ENCODE peak calls at places on chromosomes 12 and 14, in six cellular contexts. One of them, this sample, is unnamed.

GRCh38 chr12:121167232-121167820 is 34.6 kb downstream of the P2RX7 start:
- DNase-seq in T-helper 9 cell: no peak
- DNase-seq in foreskin fibroblast: no peak
- DNase-seq in adipocyte: peak; percentile 59
- DNase-seq in CD8-positive, alpha-beta T cell: no peak
- DNase-seq in NCI-H1105 treated with DMSO at 0.1 percent for 48 hours: no peak
- DNase-seq in this sample: no peak

GRCh38 chr12:31238764-31239387 is 87.1 kb downstream of the SINHCAF start:
- DNase-seq in T-helper 9 cell: peak; percentile 16
- DNase-seq in foreskin fibroblast: peak; percentile 38
- DNase-seq in adipocyte: peak; percentile 83
- DNase-seq in CD8-positive, alpha-beta T cell: peak; percentile 67
- DNase-seq in NCI-H1105 treated with DMSO at 0.1 percent for 48 hours: peak; percentile 62
- DNase-seq in this sample: no peak

GRCh38 chr14:105076296-105076804 is 11.1 kb upstream of the GPR132 start:
- DNase-seq in T-helper 9 cell: no peak
- DNase-seq in foreskin fibroblast: no peak
- DNase-seq in adipocyte: no peak
- DNase-seq in CD8-positive, alpha-beta T cell: no peak
- DNase-seq in NCI-H1105 treated with DMSO at 0.1 percent for 48 hours: no peak
- DNase-seq in this sample: no peak

GRCh38 chr14:90573385-90574105 is 176.7 kb downstream of the CALM1 start:
- DNase-seq in T-helper 9 cell: no peak
- DNase-seq in foreskin fibroblast: no peak
- DNase-seq in adipocyte: no peak
- DNase-seq in CD8-positive, alpha-beta T cell: no peak
- DNase-seq in NCI-H1105 treated with DMSO at 0.1 percent for 48 hours: peak; percentile 24
- DNase-seq in this sample: no peak

GRCh38 chr12:107372229-107372658 is 278.9 kb upstream of the CRY1 start:
- DNase-seq in T-helper 9 cell: peak; percentile 22
- DNase-seq in foreskin fibroblast: peak; percentile 7
- DNase-seq in adipocyte: peak; percentile 63
- DNase-seq in CD8-positive, alpha-beta T cell: peak; percentile 63
- DNase-seq in NCI-H1105 treated with DMSO at 0.1 percent for 48 hours: no peak
- DNase-seq in this sample: no peak

GRCh38 chr12:28699029-28699428 is 450.0 kb upstream of the FAR2 start:
- DNase-seq in T-helper 9 cell: no peak
- DNase-seq in foreskin fibroblast: no peak
- DNase-seq in adipocyte: no peak
- DNase-seq in CD8-positive, alpha-beta T cell: no peak
- DNase-seq in NCI-H1105 treated with DMSO at 0.1 percent for 48 hours: no peak
- DNase-seq in this sample: no peak

GRCh38 chr12:114913871-114914801 is 230.2 kb upstream of the TBX3 start:
- DNase-seq in T-helper 9 cell: no peak
- DNase-seq in foreskin fibroblast: peak; percentile 63
- DNase-seq in adipocyte: no peak
- DNase-seq in CD8-positive, alpha-beta T cell: no peak
- DNase-seq in NCI-H1105 treated with DMSO at 0.1 percent for 48 hours: peak; percentile 22
- DNase-seq in this sample: no peak

GRCh38 chr12:119206348-119207075 is 27.8 kb downstream of the HSPB8 start:
- DNase-seq in T-helper 9 cell: no peak
- DNase-seq in foreskin fibroblast: no peak
- DNase-seq in adipocyte: no peak
- DNase-seq in CD8-positive, alpha-beta T cell: no peak
- DNase-seq in NCI-H1105 treated with DMSO at 0.1 percent for 48 hours: no peak
- DNase-seq in this sample: no peak

GRCh38 chr14:92688434-92689375 is 59.7 kb downstream of the LGMN start:
- DNase-seq in T-helper 9 cell: no peak
- DNase-seq in foreskin fibroblast: no peak
- DNase-seq in adipocyte: no peak
- DNase-seq in CD8-positive, alpha-beta T cell: no peak
- DNase-seq in NCI-H1105 treated with DMSO at 0.1 percent for 48 hours: no peak
- DNase-seq in this sample: no peak

GRCh38 chr14:104306450-104307040 is 168.2 kb downstream of the KIF26A start:
- DNase-seq in T-helper 9 cell: no peak
- DNase-seq in foreskin fibroblast: no peak
- DNase-seq in adipocyte: no peak
- DNase-seq in CD8-positive, alpha-beta T cell: no peak
- DNase-seq in NCI-H1105 treated with DMSO at 0.1 percent for 48 hours: no peak
- DNase-seq in this sample: no peak

GRCh38 chr14:73773441-73774243 is 59.5 kb upstream of the PNMA1 start:
- DNase-seq in T-helper 9 cell: no peak
- DNase-seq in foreskin fibroblast: no peak
- DNase-seq in adipocyte: no peak
- DNase-seq in CD8-positive, alpha-beta T cell: no peak
- DNase-seq in NCI-H1105 treated with DMSO at 0.1 percent for 48 hours: no peak
- DNase-seq in this sample: no peak

GRCh38 chr12:123141615-123142517 is 9.0 kb downstream of the PITPNM2 start:
- DNase-seq in T-helper 9 cell: no peak
- DNase-seq in foreskin fibroblast: peak; percentile 73
- DNase-seq in adipocyte: peak; percentile 81
- DNase-seq in CD8-positive, alpha-beta T cell: no peak
- DNase-seq in NCI-H1105 treated with DMSO at 0.1 percent for 48 hours: no peak
- DNase-seq in this sample: peak; percentile 83

GRCh38 chr14:104284107-104284592 is 145.8 kb downstream of the KIF26A start:
- DNase-seq in T-helper 9 cell: no peak
- DNase-seq in foreskin fibroblast: no peak
- DNase-seq in adipocyte: no peak
- DNase-seq in CD8-positive, alpha-beta T cell: no peak
- DNase-seq in NCI-H1105 treated with DMSO at 0.1 percent for 48 hours: no peak
- DNase-seq in this sample: no peak

GRCh38 chr14:104794641-104795467 is 694 bp downstream of the AKT1 start:
- DNase-seq in T-helper 9 cell: no peak
- DNase-seq in foreskin fibroblast: no peak
- DNase-seq in adipocyte: peak; percentile 64
- DNase-seq in CD8-positive, alpha-beta T cell: no peak
- DNase-seq in NCI-H1105 treated with DMSO at 0.1 percent for 48 hours: no peak
- DNase-seq in this sample: no peak

GRCh38 chr12:42235426-42235825 is 2.6 kb downstream of the YAF2 start:
- DNase-seq in T-helper 9 cell: no peak
- DNase-seq in foreskin fibroblast: no peak
- DNase-seq in adipocyte: peak; percentile 48
- DNase-seq in CD8-positive, alpha-beta T cell: no peak
- DNase-seq in NCI-H1105 treated with DMSO at 0.1 percent for 48 hours: no peak
- DNase-seq in this sample: no peak

GRCh38 chr14:92524603-92525185 is 11.1 kb downstream of the RIN3 start:
- DNase-seq in T-helper 9 cell: no peak
- DNase-seq in foreskin fibroblast: no peak
- DNase-seq in adipocyte: no peak
- DNase-seq in CD8-positive, alpha-beta T cell: no peak
- DNase-seq in NCI-H1105 treated with DMSO at 0.1 percent for 48 hours: no peak
- DNase-seq in this sample: no peak

GRCh38 chr12:29591140-29592020 is 93.9 kb upstream of the OVCH1 start:
- DNase-seq in T-helper 9 cell: no peak
- DNase-seq in foreskin fibroblast: peak; percentile 39
- DNase-seq in adipocyte: peak; percentile 73
- DNase-seq in CD8-positive, alpha-beta T cell: no peak
- DNase-seq in NCI-H1105 treated with DMSO at 0.1 percent for 48 hours: no peak
- DNase-seq in this sample: peak; percentile 1

GRCh38 chr14:74913986-74914573 is 9.0 kb downstream of the RPS6KL1 start:
- DNase-seq in T-helper 9 cell: no peak
- DNase-seq in foreskin fibroblast: peak; percentile 69
- DNase-seq in adipocyte: peak; percentile 94
- DNase-seq in CD8-positive, alpha-beta T cell: no peak
- DNase-seq in NCI-H1105 treated with DMSO at 0.1 percent for 48 hours: no peak
- DNase-seq in this sample: no peak

GRCh38 chr12:71469235-71469873 is 29.8 kb downstream of the LGR5 start:
- DNase-seq in T-helper 9 cell: no peak
- DNase-seq in foreskin fibroblast: peak; percentile 42
- DNase-seq in adipocyte: peak; percentile 41
- DNase-seq in CD8-positive, alpha-beta T cell: no peak
- DNase-seq in NCI-H1105 treated with DMSO at 0.1 percent for 48 hours: no peak
- DNase-seq in this sample: no peak

GRCh38 chr14:38662781-38663180 is 406.9 kb upstream of the CLEC14A start:
- DNase-seq in T-helper 9 cell: no peak
- DNase-seq in foreskin fibroblast: no peak
- DNase-seq in adipocyte: no peak
- DNase-seq in CD8-positive, alpha-beta T cell: no peak
- DNase-seq in NCI-H1105 treated with DMSO at 0.1 percent for 48 hours: peak; percentile 86
- DNase-seq in this sample: no peak

GRCh38 chr12:84077692-84078091 is 834.9 kb downstream of the SLC6A15 start:
- DNase-seq in T-helper 9 cell: no peak
- DNase-seq in foreskin fibroblast: no peak
- DNase-seq in adipocyte: no peak
- DNase-seq in CD8-positive, alpha-beta T cell: no peak
- DNase-seq in NCI-H1105 treated with DMSO at 0.1 percent for 48 hours: peak; percentile 95
- DNase-seq in this sample: no peak

GRCh38 chr12:10726945-10727344 is 3.8 kb upstream of the YBX3 start:
- DNase-seq in T-helper 9 cell: no peak
- DNase-seq in foreskin fibroblast: no peak
- DNase-seq in adipocyte: no peak
- DNase-seq in CD8-positive, alpha-beta T cell: no peak
- DNase-seq in NCI-H1105 treated with DMSO at 0.1 percent for 48 hours: no peak
- DNase-seq in this sample: no peak

GRCh38 chr14:21097616-21098133 is 780 bp downstream of the ZNF219 start:
- DNase-seq in T-helper 9 cell: peak; percentile 30
- DNase-seq in foreskin fibroblast: no peak
- DNase-seq in adipocyte: peak; percentile 37
- DNase-seq in CD8-positive, alpha-beta T cell: no peak
- DNase-seq in NCI-H1105 treated with DMSO at 0.1 percent for 48 hours: no peak
- DNase-seq in this sample: no peak

GRCh38 chr14:64501326-64502171 is 2.1 kb downstream of the ZBTB25 start:
- DNase-seq in T-helper 9 cell: no peak
- DNase-seq in foreskin fibroblast: peak; percentile 44
- DNase-seq in adipocyte: peak; percentile 65
- DNase-seq in CD8-positive, alpha-beta T cell: no peak
- DNase-seq in NCI-H1105 treated with DMSO at 0.1 percent for 48 hours: no peak
- DNase-seq in this sample: peak; percentile 58

GRCh38 chr14:74425525-74426201 is 347 bp downstream of the SYNDIG1L start:
- DNase-seq in T-helper 9 cell: peak; percentile 54
- DNase-seq in foreskin fibroblast: no peak
- DNase-seq in adipocyte: peak; percentile 63
- DNase-seq in CD8-positive, alpha-beta T cell: peak; percentile 74
- DNase-seq in NCI-H1105 treated with DMSO at 0.1 percent for 48 hours: no peak
- DNase-seq in this sample: no peak

GRCh38 chr14:67589212-67589770 is 10.8 kb downstream of the PIGH start:
- DNase-seq in T-helper 9 cell: no peak
- DNase-seq in foreskin fibroblast: no peak
- DNase-seq in adipocyte: no peak
- DNase-seq in CD8-positive, alpha-beta T cell: no peak
- DNase-seq in NCI-H1105 treated with DMSO at 0.1 percent for 48 hours: no peak
- DNase-seq in this sample: no peak

GRCh38 chr12:53756300-53757094 is 4.7 kb upstream of the CISTR start:
- DNase-seq in T-helper 9 cell: no peak
- DNase-seq in foreskin fibroblast: no peak
- DNase-seq in adipocyte: no peak
- DNase-seq in CD8-positive, alpha-beta T cell: no peak
- DNase-seq in NCI-H1105 treated with DMSO at 0.1 percent for 48 hours: no peak
- DNase-seq in this sample: no peak

This sample was measured in epithelial cell of proximal tubule.